ENCODE peak calls at places on chromosomes 3 and 15, in five cellular contexts. One of them, this sample, is unnamed.

GRCh38 chr3:52743152-52743551 is 27.6 kb downstream of the NEK4 start:
- DNase-seq in fibroblast of pulmonary artery: no peak
- DNase-seq in CD4-positive, CD25-positive, alpha-beta regulatory T cell: no peak
- DNase-seq in cardiac fibroblast: no peak
- DNase-seq in cardiac muscle cell: no peak
- DNase-seq in this sample: no peak

GRCh38 chr15:20346082-20346805 is 195.4 kb downstream of the GOLGA6L6 start:
- DNase-seq in cardiac muscle cell: no peak
- DNase-seq in cardiac fibroblast: no peak
- DNase-seq in CD4-positive, CD25-positive, alpha-beta regulatory T cell: no peak
- DNase-seq in fibroblast of pulmonary artery: no peak
- DNase-seq in this sample: no peak

GRCh38 chr3:81249540-81250029 is 511.9 kb downstream of the GBE1 start:
- DNase-seq in fibroblast of pulmonary artery: peak
- DNase-seq in CD4-positive, CD25-positive, alpha-beta regulatory T cell: no peak
- DNase-seq in cardiac fibroblast: peak
- DNase-seq in cardiac muscle cell: peak
- DNase-seq in this sample: no peak

GRCh38 chr15:76340802-76341365 is 4.3 kb downstream of the ISL2 start:
- DNase-seq in cardiac muscle cell: no peak
- DNase-seq in cardiac fibroblast: no peak
- DNase-seq in fibroblast of pulmonary artery: no peak
- DNase-seq in CD4-positive, CD25-positive, alpha-beta regulatory T cell: no peak
- DNase-seq in this sample: peak

GRCh38 chr3:125025647-125026046 is 30.1 kb downstream of the HEG1 start:
- DNase-seq in fibroblast of pulmonary artery: no peak
- DNase-seq in CD4-positive, CD25-positive, alpha-beta regulatory T cell: no peak
- DNase-seq in cardiac fibroblast: no peak
- DNase-seq in cardiac muscle cell: no peak
- DNase-seq in this sample: no peak

GRCh38 chr15:43903864-43904290 is 77.1 kb downstream of the WDR76 start:
- DNase-seq in cardiac muscle cell: peak
- DNase-seq in fibroblast of pulmonary artery: peak
- DNase-seq in cardiac fibroblast: peak
- DNase-seq in CD4-positive, CD25-positive, alpha-beta regulatory T cell: peak
- DNase-seq in this sample: peak

GRCh38 chr3:72721696-72722381 is 126.4 kb downstream of the SHQ1 start:
- DNase-seq in CD4-positive, CD25-positive, alpha-beta regulatory T cell: no peak
- DNase-seq in cardiac fibroblast: no peak
- DNase-seq in cardiac muscle cell: no peak
- DNase-seq in fibroblast of pulmonary artery: no peak
- DNase-seq in this sample: no peak

GRCh38 chr15:28961391-28961790 is 75.6 kb downstream of the APBA2 start:
- DNase-seq in fibroblast of pulmonary artery: no peak
- DNase-seq in CD4-positive, CD25-positive, alpha-beta regulatory T cell: no peak
- DNase-seq in cardiac fibroblast: no peak
- DNase-seq in cardiac muscle cell: no peak
- DNase-seq in this sample: no peak

GRCh38 chr15:76996526-76997401 is 1.8 kb downstream of the PSTPIP1 start:
- DNase-seq in CD4-positive, CD25-positive, alpha-beta regulatory T cell: peak
- DNase-seq in cardiac muscle cell: peak
- DNase-seq in cardiac fibroblast: peak
- DNase-seq in fibroblast of pulmonary artery: peak
- DNase-seq in this sample: peak

GRCh38 chr3:117473981-117474563 is 764.5 kb downstream of the TUSC7 start:
- DNase-seq in cardiac muscle cell: no peak
- DNase-seq in cardiac fibroblast: no peak
- DNase-seq in CD4-positive, CD25-positive, alpha-beta regulatory T cell: no peak
- DNase-seq in fibroblast of pulmonary artery: no peak
- DNase-seq in this sample: no peak

GRCh38 chr3:98130421-98130820 is at the start of gene OR5H1:
- DNase-seq in cardiac fibroblast: no peak
- DNase-seq in CD4-positive, CD25-positive, alpha-beta regulatory T cell: no peak
- DNase-seq in cardiac muscle cell: no peak
- DNase-seq in fibroblast of pulmonary artery: no peak
- DNase-seq in this sample: no peak

GRCh38 chr3:133893683-133894333 is 1.9 kb downstream of the RAB6B start:
- DNase-seq in cardiac fibroblast: no peak
- DNase-seq in CD4-positive, CD25-positive, alpha-beta regulatory T cell: no peak
- DNase-seq in cardiac muscle cell: no peak
- DNase-seq in fibroblast of pulmonary artery: no peak
- DNase-seq in this sample: no peak

GRCh38 chr3:11465744-11466611 is 177.7 kb downstream of the VGLL4 start:
- DNase-seq in fibroblast of pulmonary artery: peak
- DNase-seq in cardiac muscle cell: peak
- DNase-seq in cardiac fibroblast: peak
- DNase-seq in CD4-positive, CD25-positive, alpha-beta regulatory T cell: no peak
- DNase-seq in this sample: no peak

GRCh38 chr15:62782100-62782791 is 260.3 kb upstream of the TPM1 start:
- DNase-seq in cardiac muscle cell: peak
- DNase-seq in fibroblast of pulmonary artery: peak
- DNase-seq in cardiac fibroblast: peak
- DNase-seq in CD4-positive, CD25-positive, alpha-beta regulatory T cell: no peak
- DNase-seq in this sample: no peak

GRCh38 chr15:79332824-79333510 is 22.1 kb downstream of the TMED3 start:
- DNase-seq in cardiac muscle cell: no peak
- DNase-seq in fibroblast of pulmonary artery: no peak
- DNase-seq in CD4-positive, CD25-positive, alpha-beta regulatory T cell: no peak
- DNase-seq in cardiac fibroblast: no peak
- DNase-seq in this sample: no peak

GRCh38 chr3:109809513-109809912 is 472.2 kb upstream of the DPPA4 start:
- DNase-seq in cardiac fibroblast: no peak
- DNase-seq in cardiac muscle cell: no peak
- DNase-seq in fibroblast of pulmonary artery: no peak
- DNase-seq in CD4-positive, CD25-positive, alpha-beta regulatory T cell: no peak
- DNase-seq in this sample: no peak

GRCh38 chr3:48474619-48475018 is 28.1 kb downstream of the ATRIP start:
- DNase-seq in cardiac fibroblast: no peak
- DNase-seq in cardiac muscle cell: no peak
- DNase-seq in CD4-positive, CD25-positive, alpha-beta regulatory T cell: no peak
- DNase-seq in fibroblast of pulmonary artery: no peak
- DNase-seq in this sample: no peak

GRCh38 chr3:126923423-126923822 is 59.5 kb upstream of the PLXNA1 start:
- DNase-seq in cardiac muscle cell: no peak
- DNase-seq in cardiac fibroblast: no peak
- DNase-seq in CD4-positive, CD25-positive, alpha-beta regulatory T cell: no peak
- DNase-seq in fibroblast of pulmonary artery: no peak
- DNase-seq in this sample: no peak

GRCh38 chr3:188568750-188569149 is 414.8 kb downstream of the LPP start:
- DNase-seq in cardiac fibroblast: peak
- DNase-seq in cardiac muscle cell: peak
- DNase-seq in fibroblast of pulmonary artery: peak
- DNase-seq in CD4-positive, CD25-positive, alpha-beta regulatory T cell: no peak
- DNase-seq in this sample: no peak

GRCh38 chr3:126398423-126399347 is 4.0 kb downstream of the CFAP100 start:
- DNase-seq in fibroblast of pulmonary artery: no peak
- DNase-seq in cardiac fibroblast: no peak
- DNase-seq in cardiac muscle cell: no peak
- DNase-seq in CD4-positive, CD25-positive, alpha-beta regulatory T cell: no peak
- DNase-seq in this sample: no peak

GRCh38 chr3:157290761-157291160 is 130.8 kb upstream of the CCNL1 start:
- DNase-seq in cardiac muscle cell: peak
- DNase-seq in CD4-positive, CD25-positive, alpha-beta regulatory T cell: no peak
- DNase-seq in cardiac fibroblast: peak
- DNase-seq in fibroblast of pulmonary artery: peak
- DNase-seq in this sample: no peak

GRCh38 chr3:123119802-123120201 is 53.0 kb downstream of the PDIA5 start:
- DNase-seq in fibroblast of pulmonary artery: no peak
- DNase-seq in cardiac fibroblast: no peak
- DNase-seq in CD4-positive, CD25-positive, alpha-beta regulatory T cell: no peak
- DNase-seq in cardiac muscle cell: no peak
- DNase-seq in this sample: no peak

GRCh38 chr3:167886690-167887089 is 151.2 kb downstream of the SERPINI1 start:
- DNase-seq in CD4-positive, CD25-positive, alpha-beta regulatory T cell: no peak
- DNase-seq in cardiac muscle cell: peak
- DNase-seq in fibroblast of pulmonary artery: no peak
- DNase-seq in cardiac fibroblast: peak
- DNase-seq in this sample: no peak

GRCh38 chr3:167883452-167883851 is 147.9 kb downstream of the SERPINI1 start:
- DNase-seq in CD4-positive, CD25-positive, alpha-beta regulatory T cell: no peak
- DNase-seq in fibroblast of pulmonary artery: no peak
- DNase-seq in cardiac fibroblast: no peak
- DNase-seq in cardiac muscle cell: no peak
- DNase-seq in this sample: no peak

GRCh38 chr3:167885277-167885676 is 149.8 kb downstream of the SERPINI1 start:
- DNase-seq in cardiac muscle cell: no peak
- DNase-seq in CD4-positive, CD25-positive, alpha-beta regulatory T cell: no peak
- DNase-seq in fibroblast of pulmonary artery: no peak
- DNase-seq in cardiac fibroblast: no peak
- DNase-seq in this sample: no peak

GRCh38 chr3:167882057-167882667 is 146.6 kb downstream of the SERPINI1 start:
- DNase-seq in cardiac fibroblast: peak
- DNase-seq in CD4-positive, CD25-positive, alpha-beta regulatory T cell: no peak
- DNase-seq in cardiac muscle cell: peak
- DNase-seq in fibroblast of pulmonary artery: peak
- DNase-seq in this sample: no peak

DNA sequence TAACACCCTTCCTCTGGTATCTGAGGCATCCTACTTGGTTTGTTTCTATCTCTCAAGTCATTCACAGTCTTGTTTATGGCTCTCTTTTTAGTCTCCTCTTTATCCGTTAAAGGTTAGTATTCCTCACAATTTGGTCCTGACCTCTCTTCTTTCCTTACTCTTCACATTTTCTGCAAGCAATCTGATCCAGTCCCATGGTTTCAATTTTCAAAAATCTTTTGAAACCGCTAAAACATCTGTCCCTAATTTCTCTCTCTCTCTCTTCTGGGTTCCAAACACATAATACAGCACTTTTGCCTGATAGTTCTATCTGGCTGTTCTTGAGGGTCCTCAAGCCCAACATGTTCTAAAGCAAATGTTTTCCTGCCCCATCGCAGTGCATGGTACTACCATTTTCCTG is 149.0 kb downstream of the SERPINI1 start:
- DNase-seq in fibroblast of pulmonary artery: no peak
- DNase-seq in cardiac fibroblast: no peak
- DNase-seq in cardiac muscle cell: no peak
- DNase-seq in CD4-positive, CD25-positive, alpha-beta regulatory T cell: no peak
- DNase-seq in this sample: no peak
- H3K4me3 ChIP-seq in fibroblast of pulmonary artery: no peak
- H3K4me3 ChIP-seq in cardiac fibroblast: no peak
- H3K4me3 ChIP-seq in cardiac muscle cell: no peak
- H3K4me3 ChIP-seq in CD4-positive, CD25-positive, alpha-beta regulatory T cell: no peak
- H3K4me3 ChIP-seq in this sample: no peak

GRCh38 chr15:34336333-34336732 is 1.2 kb downstream of the SLC12A6 start:
- DNase-seq in cardiac muscle cell: no peak
- DNase-seq in cardiac fibroblast: no peak
- DNase-seq in CD4-positive, CD25-positive, alpha-beta regulatory T cell: no peak
- DNase-seq in fibroblast of pulmonary artery: no peak
- DNase-seq in this sample: no peak

GRCh38 chr15:34334676-34335075 is 2.9 kb downstream of the SLC12A6 start:
- DNase-seq in CD4-positive, CD25-positive, alpha-beta regulatory T cell: no peak
- DNase-seq in cardiac muscle cell: no peak
- DNase-seq in fibroblast of pulmonary artery: no peak
- DNase-seq in cardiac fibroblast: peak
- DNase-seq in this sample: no peak

GRCh38 chr15:34336947-34337556 is 529 bp downstream of the SLC12A6 start:
- DNase-seq in cardiac muscle cell: no peak
- DNase-seq in CD4-positive, CD25-positive, alpha-beta regulatory T cell: peak
- DNase-seq in fibroblast of pulmonary artery: no peak
- DNase-seq in cardiac fibroblast: no peak
- DNase-seq in this sample: no peak

GRCh38 chr15:34337557-34338306 is at the start of gene SLC12A6:
- DNase-seq in cardiac muscle cell: peak
- DNase-seq in CD4-positive, CD25-positive, alpha-beta regulatory T cell: peak
- DNase-seq in cardiac fibroblast: peak
- DNase-seq in fibroblast of pulmonary artery: peak
- DNase-seq in this sample: peak

DNA sequence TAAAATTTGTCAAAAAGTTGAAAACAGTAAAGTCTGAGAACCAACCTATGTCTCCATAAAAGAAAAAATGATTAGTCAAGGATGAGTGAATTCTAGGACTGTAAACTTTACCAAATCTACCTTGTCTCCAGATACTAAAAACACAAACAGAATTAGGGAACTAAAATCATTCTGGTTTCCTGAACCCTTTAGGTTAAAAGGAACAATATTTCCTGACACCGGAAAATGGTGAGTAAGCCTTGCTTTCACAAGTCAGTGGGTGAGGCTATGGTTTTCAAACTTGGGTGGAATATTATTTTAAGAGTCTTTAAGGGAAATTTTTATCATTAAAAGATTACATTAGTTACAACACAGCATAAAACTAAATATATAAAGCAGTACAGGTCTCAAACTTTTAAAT is 2.4 kb downstream of the SLC12A6 start:
- DNase-seq in cardiac fibroblast: peak
- DNase-seq in cardiac muscle cell: peak
- DNase-seq in CD4-positive, CD25-positive, alpha-beta regulatory T cell: no peak
- DNase-seq in fibroblast of pulmonary artery: peak
- DNase-seq in this sample: no peak
- H3K4me3 ChIP-seq in cardiac fibroblast: no peak
- H3K4me3 ChIP-seq in cardiac muscle cell: peak
- H3K4me3 ChIP-seq in CD4-positive, CD25-positive, alpha-beta regulatory T cell: peak
- H3K4me3 ChIP-seq in fibroblast of pulmonary artery: peak
- H3K4me3 ChIP-seq in this sample: peak

DNA sequence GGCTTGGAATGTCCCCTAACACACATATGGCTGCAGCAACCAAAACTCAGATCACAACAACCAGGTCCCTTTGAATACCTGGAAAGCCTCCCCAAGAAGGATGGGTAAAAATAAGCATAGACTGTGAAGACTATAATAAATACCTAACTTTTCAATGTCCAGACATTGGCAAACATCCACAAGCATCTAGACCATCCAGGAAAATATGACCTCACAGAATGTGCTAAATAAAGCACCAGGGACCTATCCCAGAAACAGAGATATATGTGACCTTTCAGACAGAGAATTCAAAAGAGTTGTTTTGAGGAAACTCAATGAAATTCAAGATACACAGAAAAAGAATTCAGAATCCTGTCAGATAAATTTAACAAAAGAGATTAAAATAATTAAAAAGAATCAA is 109.2 kb downstream of the NEDD4 start:
- DNase-seq in CD4-positive, CD25-positive, alpha-beta regulatory T cell: no peak
- DNase-seq in cardiac fibroblast: peak
- DNase-seq in fibroblast of pulmonary artery: peak
- DNase-seq in cardiac muscle cell: peak
- DNase-seq in this sample: no peak
- H3K4me3 ChIP-seq in CD4-positive, CD25-positive, alpha-beta regulatory T cell: no peak
- H3K4me3 ChIP-seq in cardiac fibroblast: no peak
- H3K4me3 ChIP-seq in fibroblast of pulmonary artery: no peak
- H3K4me3 ChIP-seq in cardiac muscle cell: no peak
- H3K4me3 ChIP-seq in this sample: no peak

DNA sequence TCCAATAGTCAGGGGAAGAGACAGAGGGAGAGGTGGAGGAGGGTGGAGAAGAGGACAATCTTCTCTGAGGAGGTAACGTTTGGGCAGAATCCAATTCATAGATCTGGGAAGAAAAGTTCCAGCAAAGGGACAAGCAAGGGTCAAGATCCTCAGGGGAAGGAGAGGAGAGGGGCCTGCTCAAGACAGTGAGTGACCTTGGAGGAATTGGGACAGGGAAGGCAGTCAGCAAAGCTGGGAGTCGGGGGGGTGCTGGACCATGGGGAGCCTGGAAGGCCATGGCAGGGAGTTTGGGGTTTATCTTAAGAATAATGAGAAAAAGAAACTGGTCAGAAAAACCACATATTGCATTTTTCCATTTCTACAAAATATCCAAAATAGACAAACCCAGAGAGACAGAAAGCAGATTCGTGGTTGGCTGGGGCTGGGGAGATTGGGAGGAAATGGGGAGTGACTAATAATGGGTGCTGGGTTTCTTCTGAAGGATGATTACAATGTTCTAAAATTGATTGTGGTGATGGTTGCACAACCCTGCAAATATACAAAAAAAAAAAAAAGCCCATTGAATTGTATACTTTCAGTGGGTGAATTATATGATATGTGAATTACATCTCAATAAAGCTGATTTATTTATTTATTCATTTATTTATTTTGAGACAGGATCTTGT is 19.6 kb upstream of the SRP14 start:
- DNase-seq in CD4-positive, CD25-positive, alpha-beta regulatory T cell: no peak
- DNase-seq in fibroblast of pulmonary artery: peak
- DNase-seq in cardiac fibroblast: peak
- DNase-seq in cardiac muscle cell: peak
- DNase-seq in this sample: no peak
- H3K4me3 ChIP-seq in CD4-positive, CD25-positive, alpha-beta regulatory T cell: no peak
- H3K4me3 ChIP-seq in fibroblast of pulmonary artery: no peak
- H3K4me3 ChIP-seq in cardiac fibroblast: no peak
- H3K4me3 ChIP-seq in cardiac muscle cell: no peak
- H3K4me3 ChIP-seq in this sample: no peak